ENCODE peak calls at places on chromosomes 1 and 21, in five cellular contexts. F is HCT116, H is hepatocyte, C is MM.1S, Z is SK-N-SH. E is an unnamed sample.
A peak's percentile ranks its signal among the peaks of the same experiment; 100 is the strongest.

GRCh38 chr1:119982006-119982405 is 85.7 kb upstream of the ADAM30 start:
- DNase-seq in F (no peak), H (no peak), C (no peak), Z (no peak), E (peak; percentile 78)

GRCh38 chr1:91674107-91674506 is 173.5 kb downstream of the CDC7 start:
- DNase-seq in F (no peak), H (no peak), C (no peak), Z (no peak), E (no peak)

GRCh38 chr1:22611530-22611947 is 24.9 kb upstream of the C1QA start:
- DNase-seq in F (no peak), H (peak; percentile 82), C (peak; percentile 40), Z (no peak), E (peak; percentile 51)

GRCh38 chr1:91427741-91428140 is 23.1 kb upstream of the HFM1 start:
- DNase-seq in F (no peak), H (peak; percentile 4), C (no peak), Z (peak; percentile 16), E (no peak)

GRCh38 chr1:41802532-41803501 is 115.9 kb downstream of the HIVEP3 start:
- DNase-seq in F (no peak), H (no peak), C (peak; percentile 91), Z (no peak), E (peak; percentile 31)

GRCh38 chr1:29171089-29171488 is 10.6 kb downstream of the SRSF4 start:
- DNase-seq in F (no peak), H (no peak), C (no peak), Z (no peak), E (no peak)

GRCh38 chr1:12556368-12556930 is 61.6 kb downstream of the DHRS3 start:
- DNase-seq in F (no peak), H (peak; percentile 68), C (no peak), Z (no peak), E (no peak)

GRCh38 chr1:200206340-200206739 is 178.8 kb downstream of the NR5A2 start:
- DNase-seq in F (no peak), H (no peak), C (no peak), Z (no peak), E (peak; percentile 97)

GRCh38 chr1:160797861-160798273 is 1.9 kb downstream of the LY9 start:
- DNase-seq in F (no peak), H (no peak), C (peak; percentile 38), Z (no peak), E (peak; percentile 37)

GRCh38 chr1:87044840-87045239 is 130.4 kb downstream of the HS2ST1 start:
- DNase-seq in F (no peak), H (no peak), C (peak; percentile 78), Z (no peak), E (no peak)

GRCh38 chr21:33122507-33122906 is 52.6 kb downstream of the OLIG1 start:
- DNase-seq in F (no peak), H (no peak), C (no peak), Z (no peak), E (no peak)
- H3K27me3 ChIP-seq in F (no peaks in the 10 kb centered on the region), H (peaks cover 9% of the 10 kb centered on the region), C (no peaks in the 10 kb centered on the region), Z (peaks cover 91% of the 10 kb centered on the region), E (peaks cover 82% of the 10 kb centered on the region)

DNA sequence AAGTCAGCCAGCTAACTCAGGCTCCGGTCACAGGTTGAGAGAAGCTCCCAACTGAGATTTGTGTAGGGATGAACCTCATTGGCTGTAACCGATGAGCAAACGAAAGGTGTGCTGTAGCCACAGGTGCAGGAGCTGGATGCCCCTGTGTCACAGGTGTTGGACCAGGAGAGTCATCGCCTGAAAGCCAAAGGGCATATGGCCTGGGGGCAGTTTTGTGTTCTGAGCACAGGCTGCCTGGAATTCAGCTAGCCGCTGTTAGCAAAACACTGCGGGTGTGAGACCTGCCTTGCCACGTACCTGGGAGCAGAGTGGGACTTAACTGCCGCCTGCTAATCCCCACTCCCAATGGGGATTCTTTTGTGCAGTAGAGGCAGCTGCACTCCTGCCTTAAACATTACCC is 55.3 kb downstream of the NEK7 start:
- DNase-seq in F (no peak), H (no peak), C (no peak), Z (no peak), E (no peak)
- TF ChIP-seq EZH2phosphoT487 in F (no peak), H (no peak), C (no peak), Z (no peak), E (no peak)

DNA sequence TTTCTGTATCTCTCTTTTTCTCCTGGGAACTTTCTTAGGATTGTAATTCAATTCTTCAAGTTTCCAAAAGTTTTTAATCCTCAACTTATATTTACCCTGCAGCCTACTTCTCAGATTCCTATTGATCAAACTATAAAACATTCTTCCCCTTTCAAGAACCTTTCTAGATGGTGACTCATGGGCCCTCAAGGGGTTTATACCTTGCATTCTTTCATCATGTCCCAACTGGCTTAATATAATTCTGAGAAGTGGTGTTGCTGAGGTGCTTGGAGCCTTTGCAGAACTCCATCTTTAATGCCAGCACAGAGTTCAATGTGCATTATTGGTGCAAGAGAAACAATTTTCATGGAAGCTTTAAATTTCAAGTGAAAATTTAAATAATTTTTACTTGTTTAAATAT is 273.4 kb downstream of the VAV3 start:
- DNase-seq in F (no peak), H (no peak), C (no peak), Z (no peak), E (peak; percentile 95)
- H3K27ac ChIP-seq in F (no peak overlapping the region), H (no peak overlapping the region), C (no peak overlapping the region), Z (no peak overlapping the region), E (peak overlapping the region; percentile 83)

DNA sequence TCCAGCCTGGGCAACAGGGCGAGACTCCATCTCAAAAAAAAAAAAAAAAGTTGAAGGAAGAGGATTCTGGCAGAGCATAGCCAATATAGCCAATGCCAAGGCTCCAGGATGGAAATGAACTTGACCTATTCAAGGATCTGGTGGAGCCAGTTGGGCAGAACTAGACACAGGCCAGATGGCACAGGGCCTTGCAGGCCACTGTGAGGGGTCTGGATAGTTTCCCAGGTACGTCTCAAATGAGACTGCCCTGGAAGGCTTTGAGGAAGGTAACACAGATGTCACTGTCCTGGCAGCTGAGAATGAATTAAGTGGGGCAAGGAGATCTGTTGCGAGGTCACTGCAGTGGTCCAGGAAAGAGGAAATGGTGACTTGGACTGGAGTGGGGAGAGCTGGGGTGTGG is 12.0 kb upstream of the ARHGEF19 start:
- DNase-seq in F (no peak), H (no peak), C (no peak), Z (no peak), E (no peak)
- H3K27me3 ChIP-seq in F (no peaks in the 10 kb centered on the region), H (peaks cover 21% of the 10 kb centered on the region), C (no peaks in the 10 kb centered on the region), Z (no peaks in the 10 kb centered on the region), E (no peaks in the 10 kb centered on the region)

GRCh38 chr1:114118351-114118990 is 35.2 kb downstream of the SYT6 start:
- DNase-seq in F (no peak), H (no peak), C (no peak), Z (peak; percentile 25), E (no peak)
- TF ChIP-seq EZH2phosphoT487 in F (no peak), H (no peak), C (no peak), Z (no peak), E (no peak)

DNA sequence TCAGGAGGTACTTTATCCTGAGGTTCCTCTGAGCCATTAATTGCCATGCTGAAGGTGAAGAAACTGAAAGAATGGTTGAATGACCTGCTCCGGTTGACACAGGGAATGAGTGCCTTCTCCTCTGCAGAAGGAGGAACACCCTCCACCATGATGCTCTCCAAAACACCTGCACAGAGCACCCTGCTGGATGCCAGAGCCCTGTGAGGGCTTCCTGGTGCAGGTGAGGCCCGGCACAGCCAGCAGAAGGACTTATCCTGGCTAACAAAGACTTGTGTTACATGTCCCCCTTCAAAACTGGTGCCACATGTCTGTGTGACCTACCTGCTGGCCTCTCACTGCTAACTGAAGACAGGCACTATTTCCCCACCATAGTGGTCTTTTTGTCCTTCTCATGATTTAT is 14.3 kb upstream of the LBR start:
- DNase-seq in F (no peak), H (no peak), C (peak; percentile 63), Z (no peak), E (no peak)
- H3K27ac ChIP-seq in F (no peak overlapping the region), H (peak overlapping the region; percentile 49), C (peak overlapping the region; percentile 81), Z (no peak overlapping the region), E (no peak overlapping the region)

GRCh38 chr1:20194770-20195463 is 8.6 kb upstream of the PLA2G2C start:
- DNase-seq in F (peak; percentile 56), H (peak; percentile 68), C (peak; percentile 42), Z (peak; percentile 57), E (peak; percentile 77)
- H3K27me3 ChIP-seq in F (peaks cover 21% of the 10 kb centered on the region), H (peaks cover 3% of the 10 kb centered on the region), C (peaks cover 95% of the 10 kb centered on the region), Z (peaks cover 12% of the 10 kb centered on the region), E (no peaks in the 10 kb centered on the region)

E was measured in PC-3.